ENCODE peak calls at places on chromosomes 11 and 22, in nine cellular contexts. N is coronary artery, H is astrocyte of the cerebellum, Z is neural progenitor cell, I is lower leg skin, X is IMR-90, Q is adrenal gland, A is endodermal cell, C is lower lobe of right lung. T is an unnamed sample.
A peak's percentile ranks its signal among the peaks of the same experiment; 100 is the strongest.

GRCh38 chr11:118398797-118399564 is 2.4 kb upstream of the ATP5MG start:
- DNase-seq in N (no peak), H (no peak), Z (no peak), I (no peak), X (peak; percentile 26), Q (no peak), A (no peak), C (no peak), T (no peak)

GRCh38 chr11:6650980-6651379 is 4.6 kb downstream of the DCHS1 start:
- DNase-seq in N (no peak), H (no peak), Z (no peak), I (no peak), X (peak; percentile 55), Q (no peak), A (no peak), C (no peak), T (no peak)

GRCh38 chr11:67996622-67997459 is 7.1 kb downstream of the UNC93B1 start:
- DNase-seq in N (peak; percentile 74), H (no peak), Z (peak; percentile 86), I (peak; percentile 39), X (no peak), Q (peak; percentile 75), A (peak; percentile 98), C (peak; percentile 87), T (peak; percentile 67)

GRCh38 chr22:19143967-19144400 is 467 bp downstream of the ESS2 start:
- DNase-seq in N (no peak), H (no peak), Z (no peak), I (no peak), X (peak; percentile 18), Q (no peak), A (no peak), C (no peak), T (no peak)

GRCh38 chr11:134398079-134398444 is 14.0 kb downstream of the B3GAT1 start:
- DNase-seq in N (no peak), H (no peak), Z (no peak), I (no peak), X (no peak), Q (no peak), A (no peak), C (no peak), T (no peak)

GRCh38 chr11:75441804-75442132 is 8.8 kb upstream of the KLHL35 start:
- DNase-seq in N (no peak), H (no peak), Z (no peak), I (no peak), X (no peak), Q (no peak), A (no peak), C (no peak), T (no peak)

GRCh38 chr11:112652786-112653390 is 308.3 kb upstream of the NCAM1 start:
- DNase-seq in N (no peak), H (peak; percentile 45), Z (no peak), I (no peak), X (peak; percentile 10), Q (no peak), A (no peak), C (no peak), T (no peak)

GRCh38 chr11:113296447-113297205 is 17.8 kb upstream of the TTC12 start:
- DNase-seq in N (no peak), H (no peak), Z (no peak), I (no peak), X (no peak), Q (no peak), A (peak; percentile 55), C (no peak), T (no peak)

GRCh38 chr22:48577014-48577690 is 1250.5 kb downstream of the BRD1 start:
- DNase-seq in N (no peak), H (no peak), Z (peak; percentile 40), I (no peak), X (no peak), Q (no peak), A (peak; percentile 63), C (peak; percentile 37), T (no peak)

GRCh38 chr11:73271936-73272679 is at the start of gene P2RY6:
- DNase-seq in N (peak; percentile 73), H (no peak), Z (no peak), I (no peak), X (peak; percentile 60), Q (peak; percentile 25), A (peak; percentile 73), C (peak; percentile 62), T (no peak)

GRCh38 chr22:36456459-36456835 is 25.0 kb downstream of the TXN2 start:
- DNase-seq in N (no peak), H (no peak), Z (no peak), I (no peak), X (no peak), Q (no peak), A (no peak), C (no peak), T (no peak)

GRCh38 chr11:23765862-23766261 is 731.0 kb upstream of the LUZP2 start:
- DNase-seq in N (no peak), H (no peak), Z (no peak), I (no peak), X (peak; percentile 79), Q (no peak), A (no peak), C (no peak), T (no peak)

GRCh38 chr11:22558638-22559037 is 67.0 kb downstream of the FANCF start:
- DNase-seq in N (no peak), H (no peak), Z (no peak), I (no peak), X (peak; percentile 1), Q (no peak), A (no peak), C (no peak), T (no peak)

GRCh38 chr11:69684651-69685050 is 9.5 kb upstream of the LTO1 start:
- DNase-seq in N (no peak), H (no peak), Z (no peak), I (no peak), X (no peak), Q (no peak), A (no peak), C (no peak), T (no peak)

GRCh38 chr11:44939673-44940072 is 11.0 kb downstream of the TP53I11 start:
- DNase-seq in N (no peak), H (no peak), Z (peak; percentile 51), I (no peak), X (no peak), Q (no peak), A (peak; percentile 85), C (no peak), T (no peak)

GRCh38 chr22:22158965-22159364 is 85.6 kb upstream of the VPREB1 start:
- DNase-seq in N (no peak), H (no peak), Z (no peak), I (no peak), X (no peak), Q (no peak), A (no peak), C (no peak), T (no peak)

GRCh38 chr22:30286331-30286730 is 3.0 kb downstream of the CASTOR1 start:
- DNase-seq in N (no peak), H (no peak), Z (no peak), I (no peak), X (no peak), Q (no peak), A (no peak), C (no peak), T (no peak)

GRCh38 chr11:88175004-88175706 is at the start of gene RAB38:
- DNase-seq in N (no peak), H (no peak), Z (peak; percentile 80), I (peak; percentile 26), X (peak; percentile 21), Q (peak; percentile 73), A (peak; percentile 94), C (peak; percentile 78), T (peak; percentile 40)

DNA sequence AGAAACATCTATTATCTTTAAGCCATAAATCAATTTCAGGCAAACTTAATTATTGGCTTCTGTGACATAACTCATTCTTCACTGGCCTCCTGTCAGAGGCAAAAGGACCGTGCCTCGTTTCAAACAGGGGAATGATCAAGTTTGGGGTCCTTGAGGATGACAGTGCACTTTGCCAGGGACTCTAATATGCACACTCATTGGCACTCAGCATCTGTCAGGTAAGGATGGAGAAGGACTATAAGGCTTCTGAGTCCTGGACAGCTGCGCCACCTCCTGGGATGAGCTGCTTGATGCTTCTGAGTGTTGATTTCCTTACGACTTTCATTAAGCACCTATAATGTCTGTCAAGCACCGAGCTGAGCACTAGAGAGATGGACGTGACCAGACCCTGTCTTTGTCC is 20.2 kb downstream of the BPIFC start:
- DNase-seq in N (no peak), H (no peak), Z (peak; percentile 45), I (no peak), X (no peak), Q (no peak), A (peak; percentile 63), C (no peak), T (no peak)
- TF ChIP-seq CTCF in N (no peak), H (no peak), Z (peak; percentile 40), I (no peak), X (no peak), Q (no peak), A (peak; percentile 62), C (no peak), T (peak; percentile 58)

GRCh38 chr11:86861810-86862209 is 61.5 kb downstream of the PRSS23 start:
- DNase-seq in N (no peak), H (no peak), Z (no peak), I (no peak), X (no peak), Q (no peak), A (no peak), C (no peak), T (no peak)
- TF ChIP-seq CTCF in N (no peak), H (no peak), Z (no peak), I (no peak), X (no peak), Q (no peak), A (no peak), C (no peak), T (no peak)

GRCh38 chr11:127493330-127493729 is 492.8 kb upstream of the KIRREL3 start:
- DNase-seq in N (no peak), H (peak; percentile 4), Z (peak; percentile 45), I (no peak), X (peak; percentile 19), Q (no peak), A (peak; percentile 52), C (no peak), T (no peak)
- TF ChIP-seq CTCF in N (no peak), H (peak; percentile 57), Z (peak; percentile 70), I (no peak), X (peak; percentile 44), Q (peak; percentile 22), A (peak; percentile 81), C (no peak), T (peak; percentile 65)

GRCh38 chr11:109039611-109040010 is 374.7 kb downstream of the DDX10 start:
- DNase-seq in N (no peak), H (peak; percentile 18), Z (no peak), I (no peak), X (no peak), Q (no peak), A (no peak), C (no peak), T (no peak)

GRCh38 chr11:109040303-109040702 is 375.4 kb downstream of the DDX10 start:
- DNase-seq in N (no peak), H (no peak), Z (peak; percentile 26), I (no peak), X (no peak), Q (no peak), A (peak; percentile 74), C (no peak), T (no peak)

GRCh38 chr11:109036011-109036410 is 371.1 kb downstream of the DDX10 start:
- DNase-seq in N (no peak), H (no peak), Z (peak; percentile 15), I (no peak), X (no peak), Q (no peak), A (no peak), C (no peak), T (no peak)

GRCh38 chr11:109035261-109035660 is 370.4 kb downstream of the DDX10 start:
- DNase-seq in N (no peak), H (no peak), Z (no peak), I (no peak), X (no peak), Q (no peak), A (no peak), C (no peak), T (no peak)

GRCh38 chr11:109037856-109038780 is 373.2 kb downstream of the DDX10 start:
- DNase-seq in N (no peak), H (peak; percentile 93), Z (peak; percentile 12), I (peak; percentile 29), X (peak; percentile 61), Q (no peak), A (no peak), C (no peak), T (no peak)
- TF ChIP-seq CTCF in N (no peak), H (peak; percentile 33), Z (no peak), I (no peak), X (no peak), Q (no peak), A (no peak), C (no peak), T (no peak)